ENCODE peak calls at places on chromosomes 11 and 22, in five cellular contexts. One of them, this sample, is unnamed.

GRCh38 chr11:2142300-2142759 is 3.1 kb upstream of the IGF2 start:
- DNase-seq in mesenchymal stem cell: peak; percentile 59
- DNase-seq in activated CD4-positive, alpha-beta T cell treated with anti-CD3 and anti-CD28 coated beads, Interleukin-2, amount 50 U/mL, for 24 hours: no peak
- DNase-seq in kidney tubule cell: peak; percentile 6
- DNase-seq in ACHN: no peak
- DNase-seq in this sample: no peak

GRCh38 chr11:70669281-70669680 is 271.0 kb downstream of the CTTN start:
- DNase-seq in mesenchymal stem cell: no peak
- DNase-seq in ACHN: no peak
- DNase-seq in activated CD4-positive, alpha-beta T cell treated with anti-CD3 and anti-CD28 coated beads, Interleukin-2, amount 50 U/mL, for 24 hours: no peak
- DNase-seq in kidney tubule cell: no peak
- DNase-seq in this sample: no peak

GRCh38 chr11:131600591-131600990 is 230.2 kb downstream of the NTM start:
- DNase-seq in ACHN: no peak
- DNase-seq in mesenchymal stem cell: no peak
- DNase-seq in kidney tubule cell: no peak
- DNase-seq in activated CD4-positive, alpha-beta T cell treated with anti-CD3 and anti-CD28 coated beads, Interleukin-2, amount 50 U/mL, for 24 hours: no peak
- DNase-seq in this sample: no peak

GRCh38 chr11:17547051-17547577 is at the start of gene OTOG:
- DNase-seq in ACHN: no peak
- DNase-seq in kidney tubule cell: peak; percentile 34
- DNase-seq in mesenchymal stem cell: no peak
- DNase-seq in activated CD4-positive, alpha-beta T cell treated with anti-CD3 and anti-CD28 coated beads, Interleukin-2, amount 50 U/mL, for 24 hours: no peak
- DNase-seq in this sample: no peak

GRCh38 chr11:96218901-96219300 is 124.1 kb downstream of the MAML2 start:
- DNase-seq in kidney tubule cell: no peak
- DNase-seq in ACHN: no peak
- DNase-seq in mesenchymal stem cell: no peak
- DNase-seq in activated CD4-positive, alpha-beta T cell treated with anti-CD3 and anti-CD28 coated beads, Interleukin-2, amount 50 U/mL, for 24 hours: no peak
- DNase-seq in this sample: no peak

GRCh38 chr11:45104006-45104789 is 42.2 kb upstream of the PRDM11 start:
- DNase-seq in mesenchymal stem cell: no peak
- DNase-seq in ACHN: no peak
- DNase-seq in activated CD4-positive, alpha-beta T cell treated with anti-CD3 and anti-CD28 coated beads, Interleukin-2, amount 50 U/mL, for 24 hours: no peak
- DNase-seq in kidney tubule cell: no peak
- DNase-seq in this sample: no peak

GRCh38 chr11:132866783-132867545 is 665.3 kb downstream of the OPCML start:
- DNase-seq in kidney tubule cell: peak; percentile 31
- DNase-seq in mesenchymal stem cell: no peak
- DNase-seq in ACHN: no peak
- DNase-seq in activated CD4-positive, alpha-beta T cell treated with anti-CD3 and anti-CD28 coated beads, Interleukin-2, amount 50 U/mL, for 24 hours: no peak
- DNase-seq in this sample: no peak

GRCh38 chr11:125091247-125091876 is 20.1 kb downstream of the TMEM218 start:
- DNase-seq in kidney tubule cell: peak; percentile 94
- DNase-seq in activated CD4-positive, alpha-beta T cell treated with anti-CD3 and anti-CD28 coated beads, Interleukin-2, amount 50 U/mL, for 24 hours: no peak
- DNase-seq in mesenchymal stem cell: peak; percentile 81
- DNase-seq in ACHN: peak; percentile 43
- DNase-seq in this sample: no peak

GRCh38 chr22:31230871-31231621 is 18.9 kb downstream of the LIMK2 start:
- DNase-seq in mesenchymal stem cell: peak; percentile 83
- DNase-seq in ACHN: peak; percentile 41
- DNase-seq in activated CD4-positive, alpha-beta T cell treated with anti-CD3 and anti-CD28 coated beads, Interleukin-2, amount 50 U/mL, for 24 hours: no peak
- DNase-seq in kidney tubule cell: peak; percentile 37
- DNase-seq in this sample: peak; percentile 47

GRCh38 chr22:49362393-49362792 is 465.3 kb downstream of the BRD1 start:
- DNase-seq in kidney tubule cell: no peak
- DNase-seq in activated CD4-positive, alpha-beta T cell treated with anti-CD3 and anti-CD28 coated beads, Interleukin-2, amount 50 U/mL, for 24 hours: no peak
- DNase-seq in mesenchymal stem cell: no peak
- DNase-seq in ACHN: no peak
- DNase-seq in this sample: no peak

GRCh38 chr11:84800755-84801346 is 826.3 kb downstream of the DLG2 start:
- DNase-seq in kidney tubule cell: peak; percentile 44
- DNase-seq in activated CD4-positive, alpha-beta T cell treated with anti-CD3 and anti-CD28 coated beads, Interleukin-2, amount 50 U/mL, for 24 hours: no peak
- DNase-seq in mesenchymal stem cell: peak; percentile 23
- DNase-seq in ACHN: peak; percentile 33
- DNase-seq in this sample: no peak

GRCh38 chr11:44418438-44418795 is 108.5 kb upstream of the ALX4 start:
- DNase-seq in kidney tubule cell: no peak
- DNase-seq in activated CD4-positive, alpha-beta T cell treated with anti-CD3 and anti-CD28 coated beads, Interleukin-2, amount 50 U/mL, for 24 hours: no peak
- DNase-seq in mesenchymal stem cell: no peak
- DNase-seq in ACHN: no peak
- DNase-seq in this sample: no peak

GRCh38 chr11:60389279-60389910 is 6.9 kb upstream of the MS4A14 start:
- DNase-seq in kidney tubule cell: no peak
- DNase-seq in mesenchymal stem cell: peak; percentile 72
- DNase-seq in ACHN: no peak
- DNase-seq in activated CD4-positive, alpha-beta T cell treated with anti-CD3 and anti-CD28 coated beads, Interleukin-2, amount 50 U/mL, for 24 hours: no peak
- DNase-seq in this sample: peak; percentile 55

GRCh38 chr22:24400037-24400725 is 27.2 kb upstream of the ADORA2A start:
- DNase-seq in activated CD4-positive, alpha-beta T cell treated with anti-CD3 and anti-CD28 coated beads, Interleukin-2, amount 50 U/mL, for 24 hours: no peak
- DNase-seq in ACHN: no peak
- DNase-seq in mesenchymal stem cell: no peak
- DNase-seq in kidney tubule cell: no peak
- DNase-seq in this sample: no peak

GRCh38 chr11:96188625-96189006 is 154.4 kb downstream of the MAML2 start:
- DNase-seq in ACHN: no peak
- DNase-seq in activated CD4-positive, alpha-beta T cell treated with anti-CD3 and anti-CD28 coated beads, Interleukin-2, amount 50 U/mL, for 24 hours: no peak
- DNase-seq in mesenchymal stem cell: peak; percentile 56
- DNase-seq in kidney tubule cell: no peak
- DNase-seq in this sample: peak; percentile 12

GRCh38 chr22:44994399-44995281 is 15.2 kb downstream of the PHF21B start:
- DNase-seq in kidney tubule cell: no peak
- DNase-seq in ACHN: no peak
- DNase-seq in activated CD4-positive, alpha-beta T cell treated with anti-CD3 and anti-CD28 coated beads, Interleukin-2, amount 50 U/mL, for 24 hours: no peak
- DNase-seq in mesenchymal stem cell: no peak
- DNase-seq in this sample: no peak

GRCh38 chr22:32897400-32897799 is 95.9 kb downstream of the TIMP3 start:
- DNase-seq in mesenchymal stem cell: peak; percentile 70
- DNase-seq in ACHN: no peak
- DNase-seq in activated CD4-positive, alpha-beta T cell treated with anti-CD3 and anti-CD28 coated beads, Interleukin-2, amount 50 U/mL, for 24 hours: no peak
- DNase-seq in kidney tubule cell: peak; percentile 56
- DNase-seq in this sample: no peak

GRCh38 chr11:31798057-31799035 is 12.8 kb downstream of the PAX6 start:
- DNase-seq in activated CD4-positive, alpha-beta T cell treated with anti-CD3 and anti-CD28 coated beads, Interleukin-2, amount 50 U/mL, for 24 hours: no peak
- DNase-seq in mesenchymal stem cell: no peak
- DNase-seq in kidney tubule cell: no peak
- DNase-seq in ACHN: no peak
- DNase-seq in this sample: peak; percentile 63

GRCh38 chr11:20125927-20126326 is 34.3 kb downstream of the DBX1 start:
- DNase-seq in activated CD4-positive, alpha-beta T cell treated with anti-CD3 and anti-CD28 coated beads, Interleukin-2, amount 50 U/mL, for 24 hours: no peak
- DNase-seq in ACHN: peak; percentile 55
- DNase-seq in kidney tubule cell: peak; percentile 91
- DNase-seq in mesenchymal stem cell: peak; percentile 51
- DNase-seq in this sample: no peak

GRCh38 chr22:24601217-24602104 is 1.5 kb upstream of the GGT1 start:
- DNase-seq in activated CD4-positive, alpha-beta T cell treated with anti-CD3 and anti-CD28 coated beads, Interleukin-2, amount 50 U/mL, for 24 hours: no peak
- DNase-seq in mesenchymal stem cell: no peak
- DNase-seq in ACHN: peak; percentile 80
- DNase-seq in kidney tubule cell: peak; percentile 80
- DNase-seq in this sample: no peak

GRCh38 chr11:67289651-67290479 is 762 bp downstream of the ANKRD13D start:
- DNase-seq in activated CD4-positive, alpha-beta T cell treated with anti-CD3 and anti-CD28 coated beads, Interleukin-2, amount 50 U/mL, for 24 hours: no peak
- DNase-seq in kidney tubule cell: peak; percentile 38
- DNase-seq in ACHN: no peak
- DNase-seq in mesenchymal stem cell: no peak
- DNase-seq in this sample: no peak

GRCh38 chr22:30969532-30970355 is 679 bp downstream of the TUG1 start:
- DNase-seq in kidney tubule cell: peak; percentile 52
- DNase-seq in ACHN: peak; percentile 46
- DNase-seq in activated CD4-positive, alpha-beta T cell treated with anti-CD3 and anti-CD28 coated beads, Interleukin-2, amount 50 U/mL, for 24 hours: no peak
- DNase-seq in mesenchymal stem cell: peak; percentile 61
- DNase-seq in this sample: peak; percentile 70

GRCh38 chr22:40434101-40434500 is 63.7 kb downstream of the SGSM3 start:
- DNase-seq in ACHN: no peak
- DNase-seq in activated CD4-positive, alpha-beta T cell treated with anti-CD3 and anti-CD28 coated beads, Interleukin-2, amount 50 U/mL, for 24 hours: no peak
- DNase-seq in mesenchymal stem cell: peak; percentile 54
- DNase-seq in kidney tubule cell: no peak
- DNase-seq in this sample: no peak

GRCh38 chr11:46520971-46521745 is 72.7 kb downstream of the AMBRA1 start:
- DNase-seq in ACHN: peak; percentile 7
- DNase-seq in mesenchymal stem cell: peak; percentile 70
- DNase-seq in activated CD4-positive, alpha-beta T cell treated with anti-CD3 and anti-CD28 coated beads, Interleukin-2, amount 50 U/mL, for 24 hours: no peak
- DNase-seq in kidney tubule cell: peak; percentile 83
- DNase-seq in this sample: no peak

GRCh38 chr22:47090591-47091240 is 328.3 kb downstream of the TBC1D22A start:
- DNase-seq in kidney tubule cell: no peak
- DNase-seq in mesenchymal stem cell: peak; percentile 69
- DNase-seq in activated CD4-positive, alpha-beta T cell treated with anti-CD3 and anti-CD28 coated beads, Interleukin-2, amount 50 U/mL, for 24 hours: no peak
- DNase-seq in ACHN: peak; percentile 2
- DNase-seq in this sample: no peak

GRCh38 chr11:94796863-94797262 is 28.7 kb downstream of the AMOTL1 start:
- DNase-seq in ACHN: no peak
- DNase-seq in activated CD4-positive, alpha-beta T cell treated with anti-CD3 and anti-CD28 coated beads, Interleukin-2, amount 50 U/mL, for 24 hours: no peak
- DNase-seq in kidney tubule cell: no peak
- DNase-seq in mesenchymal stem cell: no peak
- DNase-seq in this sample: no peak

GRCh38 chr11:11641581-11641980 is 19.8 kb upstream of the GALNT18 start:
- DNase-seq in ACHN: no peak
- DNase-seq in activated CD4-positive, alpha-beta T cell treated with anti-CD3 and anti-CD28 coated beads, Interleukin-2, amount 50 U/mL, for 24 hours: no peak
- DNase-seq in kidney tubule cell: peak; percentile 66
- DNase-seq in mesenchymal stem cell: no peak
- DNase-seq in this sample: no peak

GRCh38 chr11:106990322-106990721 is 28.0 kb downstream of the GUCY1A2 start:
- DNase-seq in activated CD4-positive, alpha-beta T cell treated with anti-CD3 and anti-CD28 coated beads, Interleukin-2, amount 50 U/mL, for 24 hours: no peak
- DNase-seq in mesenchymal stem cell: no peak
- DNase-seq in ACHN: no peak
- DNase-seq in kidney tubule cell: no peak
- DNase-seq in this sample: no peak

GRCh38 chr11:121141051-121141450 is 40.0 kb downstream of the TECTA start:
- DNase-seq in kidney tubule cell: peak; percentile 17
- DNase-seq in ACHN: no peak
- DNase-seq in activated CD4-positive, alpha-beta T cell treated with anti-CD3 and anti-CD28 coated beads, Interleukin-2, amount 50 U/mL, for 24 hours: no peak
- DNase-seq in mesenchymal stem cell: no peak
- DNase-seq in this sample: no peak

GRCh38 chr22:32106930-32107329 is 52.2 kb downstream of the C22orf42 start:
- DNase-seq in kidney tubule cell: peak; percentile 8
- DNase-seq in ACHN: peak; percentile 28
- DNase-seq in activated CD4-positive, alpha-beta T cell treated with anti-CD3 and anti-CD28 coated beads, Interleukin-2, amount 50 U/mL, for 24 hours: no peak
- DNase-seq in mesenchymal stem cell: no peak
- DNase-seq in this sample: no peak

GRCh38 chr22:40071720-40072119 is 77.0 kb downstream of the FAM83F start:
- DNase-seq in mesenchymal stem cell: no peak
- DNase-seq in activated CD4-positive, alpha-beta T cell treated with anti-CD3 and anti-CD28 coated beads, Interleukin-2, amount 50 U/mL, for 24 hours: no peak
- DNase-seq in ACHN: no peak
- DNase-seq in kidney tubule cell: no peak
- DNase-seq in this sample: no peak

GRCh38 chr11:58524232-58525036 is 16.5 kb upstream of the OR5B21 start:
- DNase-seq in kidney tubule cell: peak; percentile 80
- DNase-seq in mesenchymal stem cell: peak; percentile 75
- DNase-seq in ACHN: peak; percentile 74
- DNase-seq in activated CD4-positive, alpha-beta T cell treated with anti-CD3 and anti-CD28 coated beads, Interleukin-2, amount 50 U/mL, for 24 hours: peak; percentile 27
- DNase-seq in this sample: peak; percentile 22

GRCh38 chr11:10041803-10042202 is 252.2 kb downstream of the SBF2 start:
- DNase-seq in mesenchymal stem cell: no peak
- DNase-seq in activated CD4-positive, alpha-beta T cell treated with anti-CD3 and anti-CD28 coated beads, Interleukin-2, amount 50 U/mL, for 24 hours: no peak
- DNase-seq in kidney tubule cell: no peak
- DNase-seq in ACHN: no peak
- DNase-seq in this sample: no peak

GRCh38 chr11:31424652-31425051 is 55.0 kb downstream of the DNAJC24 start:
- DNase-seq in mesenchymal stem cell: no peak
- DNase-seq in kidney tubule cell: no peak
- DNase-seq in ACHN: no peak
- DNase-seq in activated CD4-positive, alpha-beta T cell treated with anti-CD3 and anti-CD28 coated beads, Interleukin-2, amount 50 U/mL, for 24 hours: no peak
- DNase-seq in this sample: no peak